ENCODE peak calls at places on chromosome 6, in six cellular contexts. T is PC-9, Q is cardiac fibroblast, O is colonic mucosa, X is keratinocyte, W is GM23338. K is an unnamed sample.

GRCh38 chr6:150298029-150298380 is 70.8 kb upstream of the IYD start:
- DNase-seq in T (no peak), Q (no peak), O (no peak), X (no peak), W (no peak), K (no peak)

GRCh38 chr6:128280960-128281359 is 239.4 kb downstream of the PTPRK start:
- DNase-seq in T (no peak), Q (no peak), O (no peak), X (no peak), W (peak; percentile 60), K (no peak)

GRCh38 chr6:116533233-116533957 is 12.1 kb downstream of the TRAPPC3L start:
- DNase-seq in T (no peak), Q (no peak), O (no peak), X (no peak), W (peak; percentile 53), K (no peak)

GRCh38 chr6:147508871-147509608 is 550 bp downstream of the SAMD5 start:
- DNase-seq in T (no peak), Q (no peak), O (peak; percentile 30), X (no peak), W (peak; percentile 51), K (no peak)

GRCh38 chr6:52077180-52077884 is 10.1 kb downstream of the PKHD1 start:
- DNase-seq in T (no peak), Q (no peak), O (no peak), X (no peak), W (peak; percentile 75), K (no peak)

GRCh38 chr6:137155830-137156229 is 17.6 kb downstream of the IL22RA2 start:
- DNase-seq in T (no peak), Q (peak; percentile 75), O (no peak), X (peak; percentile 67), W (no peak), K (no peak)

GRCh38 chr6:129183681-129184216 is 300.8 kb downstream of the LAMA2 start:
- DNase-seq in T (no peak), Q (peak; percentile 64), O (no peak), X (peak; percentile 30), W (no peak), K (no peak)

GRCh38 chr6:41025966-41026365 is 13.1 kb downstream of the UNC5CL start:
- DNase-seq in T (no peak), Q (no peak), O (no peak), X (no peak), W (no peak), K (no peak)

GRCh38 chr6:3873051-3873450 is 23.9 kb downstream of the FAM50B start:
- DNase-seq in T (no peak), Q (no peak), O (no peak), X (no peak), W (no peak), K (no peak)

GRCh38 chr6:133432021-133432989 is 191.1 kb downstream of the EYA4 start:
- DNase-seq in T (no peak), Q (peak; percentile 56), O (no peak), X (no peak), W (peak; percentile 63), K (no peak)

GRCh38 chr6:116118608-116119007 is 7.3 kb downstream of the COL10A1 start:
- DNase-seq in T (no peak), Q (peak; percentile 42), O (no peak), X (no peak), W (no peak), K (no peak)

GRCh38 chr6:154821638-154822037 is 88.4 kb downstream of the SCAF8 start:
- DNase-seq in T (no peak), Q (no peak), O (no peak), X (no peak), W (no peak), K (no peak)

GRCh38 chr6:42200035-42200434 is 5.3 kb upstream of the GUCA1B start:
- DNase-seq in T (no peak), Q (peak; percentile 93), O (peak; percentile 34), X (no peak), W (no peak), K (no peak)

GRCh38 chr6:121086876-121087275 is 247.4 kb downstream of the TBC1D32 start:
- DNase-seq in T (no peak), Q (no peak), O (no peak), X (no peak), W (no peak), K (no peak)

GRCh38 chr6:74646461-74646860 is 559.4 kb downstream of the COL12A1 start:
- DNase-seq in T (no peak), Q (no peak), O (no peak), X (no peak), W (no peak), K (no peak)

GRCh38 chr6:157429248-157429647 is 48.3 kb downstream of the ZDHHC14 start:
- DNase-seq in T (no peak), Q (no peak), O (no peak), X (no peak), W (no peak), K (no peak)

GRCh38 chr6:79227445-79227844 is 7.0 kb downstream of the HMGN3 start:
- DNase-seq in T (no peak), Q (no peak), O (no peak), X (no peak), W (no peak), K (no peak)

GRCh38 chr6:106084973-106085686 is 1.0 kb upstream of the PRDM1 start:
- DNase-seq in T (no peak), Q (peak; percentile 73), O (no peak), X (no peak), W (peak; percentile 39), K (no peak)

GRCh38 chr6:136608991-136609390 is 58.8 kb upstream of the MAP7 start:
- DNase-seq in T (no peak), Q (peak; percentile 91), O (no peak), X (no peak), W (no peak), K (no peak)

GRCh38 chr6:53189554-53189953 is 40.9 kb upstream of the GCM1 start:
- DNase-seq in T (no peak), Q (peak; percentile 57), O (no peak), X (no peak), W (no peak), K (no peak)

GRCh38 chr6:42378125-42378524 is 73.6 kb downstream of the TRERF1 start:
- DNase-seq in T (no peak), Q (no peak), O (no peak), X (no peak), W (no peak), K (no peak)

GRCh38 chr6:31122803-31123706 is 2.8 kb upstream of the CDSN start:
- DNase-seq in T (peak; percentile 30), Q (peak; percentile 94), O (peak; percentile 41), X (no peak), W (no peak), K (no peak)

GRCh38 chr6:32152414-32153251 is 894 bp upstream of the PRRT1 start:
- DNase-seq in T (no peak), Q (peak; percentile 43), O (no peak), X (no peak), W (peak; percentile 44), K (no peak)

GRCh38 chr6:130018830-130019795 is 732 bp downstream of the L3MBTL3 start:
- DNase-seq in T (peak; percentile 20), Q (peak; percentile 53), O (peak; percentile 55), X (no peak), W (peak; percentile 56), K (peak; percentile 26)

GRCh38 chr6:10676403-10676802 is 18.0 kb downstream of the C6orf52 start:
- DNase-seq in T (no peak), Q (no peak), O (no peak), X (no peak), W (no peak), K (no peak)

GRCh38 chr6:154352898-154353585 is 3.6 kb downstream of the IPCEF1 start:
- DNase-seq in T (no peak), Q (no peak), O (no peak), X (no peak), W (no peak), K (no peak)

GRCh38 chr6:115058414-115059211 is 715.8 kb upstream of the HS3ST5 start:
- DNase-seq in T (no peak), Q (no peak), O (no peak), X (no peak), W (no peak), K (no peak)

GRCh38 chr6:88492824-88493223 is 326.7 kb upstream of the CNR1 start:
- DNase-seq in T (no peak), Q (peak; percentile 82), O (no peak), X (no peak), W (peak; percentile 53), K (no peak)

GRCh38 chr6:21886601-21887091 is 293.1 kb downstream of the SOX4 start:
- DNase-seq in T (no peak), Q (peak; percentile 50), O (no peak), X (no peak), W (no peak), K (no peak)

GRCh38 chr6:152070556-152070955 is 263.1 kb downstream of the ESR1 start:
- DNase-seq in T (no peak), Q (no peak), O (no peak), X (no peak), W (peak; percentile 34), K (no peak)
- TF ChIP-seq CTCF in T (no peak), Q (no peak), O (no peak), X (no peak), W (peak; percentile 28), K (no peak)

GRCh38 chr6:12886961-12887775 is 170.6 kb downstream of the PHACTR1 start:
- DNase-seq in T (no peak), Q (no peak), O (no peak), X (no peak), W (peak; percentile 56), K (no peak)
- TF ChIP-seq CTCF in T (no peak), Q (no peak), O (no peak), X (no peak), W (no peak), K (no peak)

GRCh38 chr6:98764378-98764911 is 69.9 kb upstream of the POU3F2 start:
- DNase-seq in T (no peak), Q (peak; percentile 3), O (no peak), X (no peak), W (no peak), K (no peak)

GRCh38 chr6:98775205-98775604 is 59.2 kb upstream of the POU3F2 start:
- DNase-seq in T (no peak), Q (no peak), O (no peak), X (no peak), W (peak; percentile 57), K (no peak)

GRCh38 chr6:98769546-98769945 is 64.8 kb upstream of the POU3F2 start:
- DNase-seq in T (no peak), Q (peak; percentile 44), O (peak; percentile 19), X (peak; percentile 0), W (peak; percentile 65), K (no peak)
- TF ChIP-seq CTCF in T (peak; percentile 35), Q (peak; percentile 19), O (no peak), X (no peak), W (peak; percentile 70), K (no peak)

DNA sequence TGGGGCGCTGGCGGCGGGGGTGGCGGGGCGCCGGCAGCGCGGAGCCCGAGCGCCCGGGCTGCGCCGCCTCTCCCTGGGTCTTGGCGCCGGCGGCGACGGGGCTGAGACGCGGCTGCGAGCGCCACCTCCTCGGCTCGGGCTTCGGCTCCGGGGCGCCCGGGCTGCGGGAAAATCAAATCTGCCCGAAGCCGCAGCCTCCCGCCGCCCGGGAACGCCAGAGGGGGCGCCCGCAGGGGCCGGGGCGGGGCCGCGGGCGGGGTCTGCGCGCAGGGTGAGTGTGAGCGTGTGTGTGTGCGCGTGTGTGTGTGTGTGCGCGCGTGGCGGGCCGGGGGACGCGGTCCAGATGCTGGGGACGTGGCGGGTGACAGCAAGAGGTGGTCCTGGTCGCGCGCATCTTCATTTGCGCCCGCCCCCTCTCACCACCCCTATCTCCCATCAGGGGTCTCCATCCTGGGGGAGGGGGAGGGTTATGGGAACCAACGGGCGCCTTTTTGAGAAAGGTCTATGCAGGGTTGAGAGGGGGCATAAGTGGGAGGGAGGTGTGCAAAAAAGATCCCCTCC is 655 bp upstream of the CPNE5 start:
- DNase-seq in T (peak; percentile 31), Q (no peak), O (no peak), X (no peak), W (peak; percentile 65), K (peak; percentile 24)
- TF ChIP-seq CTCF in T (no peak), Q (no peak), O (no peak), X (no peak), W (peak; percentile 30), K (no peak)